ENCODE peak calls at places on chromosomes 5 and 9, in nine cellular contexts. L, P, N, Y, D, C, T, U and A are unnamed samples. For H3K9me3, the result is how much of the 10 kb centered on the place peaks cover.

GRCh38 chr5:81017320-81017719 is 57.2 kb downstream of the RASGRF2 start:
- DNase-seq in L (no peak), P (no peak), N (no peak), Y (no peak), D (no peak), C (no peak), T (no peak), U (no peak), A (no peak)

GRCh38 chr5:155057626-155058025 is 44.1 kb downstream of the KIF4B start:
- DNase-seq in L (no peak), P (no peak), N (no peak), Y (no peak), D (no peak), C (no peak), T (no peak), U (no peak), A (no peak)

GRCh38 chr5:74596930-74597329 is 43.6 kb downstream of the ENC1 start:
- DNase-seq in L (no peak), P (no peak), N (no peak), Y (no peak), D (no peak), C (no peak), T (no peak), U (no peak), A (no peak)

GRCh38 chr5:138469540-138470321 is 4.5 kb downstream of the EGR1 start:
- DNase-seq in L (no peak), P (no peak), N (peak), Y (no peak), D (no peak), C (no peak), T (peak), U (no peak), A (no peak)

GRCh38 chr9:92746567-92747458 is 17.8 kb downstream of the BICD2 start:
- DNase-seq in L (no peak), P (no peak), N (no peak), Y (no peak), D (no peak), C (no peak), T (peak), U (no peak), A (no peak)

GRCh38 chr5:145478651-145479050 is 356.5 kb downstream of the PRELID2 start:
- DNase-seq in L (no peak), P (no peak), N (no peak), Y (no peak), D (no peak), C (no peak), T (no peak), U (no peak), A (no peak)

GRCh38 chr5:14871084-14871572 is 450 bp downstream of the ANKH start:
- DNase-seq in L (peak), P (peak), N (peak), Y (peak), D (peak), C (no peak), T (peak), U (peak), A (no peak)

GRCh38 chr9:74951725-74952151 is 974 bp downstream of the C9orf40 start:
- DNase-seq in L (peak), P (peak), N (peak), Y (peak), D (peak), C (no peak), T (peak), U (peak), A (peak)

GRCh38 chr5:19179561-19179960 is 808.4 kb downstream of the CDH18 start:
- DNase-seq in L (no peak), P (no peak), N (no peak), Y (no peak), D (no peak), C (no peak), T (no peak), U (no peak), A (no peak)

GRCh38 chr9:94110821-94111252 is 26.6 kb downstream of the PTPDC1 start:
- DNase-seq in L (no peak), P (no peak), N (no peak), Y (no peak), D (no peak), C (no peak), T (no peak), U (no peak), A (no peak)

GRCh38 chr5:90558344-90559192 is at the start of gene ADGRV1:
- DNase-seq in L (no peak), P (no peak), N (peak), Y (peak), D (peak), C (no peak), T (peak), U (peak), A (no peak)

GRCh38 chr5:82100303-82101077 is 128.7 kb downstream of the ATG10 start:
- DNase-seq in L (no peak), P (no peak), N (no peak), Y (no peak), D (no peak), C (no peak), T (no peak), U (no peak), A (no peak)

GRCh38 chr5:43515678-43516048 is 715 bp upstream of the C5orf34 start:
- DNase-seq in L (no peak), P (no peak), N (no peak), Y (no peak), D (no peak), C (no peak), T (no peak), U (no peak), A (no peak)

GRCh38 chr5:55227738-55228430 is 769 bp upstream of the MCIDAS start:
- DNase-seq in L (no peak), P (no peak), N (no peak), Y (no peak), D (no peak), C (no peak), T (no peak), U (no peak), A (no peak)

GRCh38 chr9:88310310-88310980 is 77.8 kb upstream of the SPIN1 start:
- DNase-seq in L (no peak), P (no peak), N (peak), Y (no peak), D (no peak), C (no peak), T (no peak), U (no peak), A (no peak)

GRCh38 chr9:125652771-125653170 is 54.2 kb downstream of the MAPKAP1 start:
- DNase-seq in L (no peak), P (no peak), N (no peak), Y (no peak), D (no peak), C (no peak), T (no peak), U (no peak), A (no peak)

GRCh38 chr5:163408311-163408923 is 29.0 kb upstream of the CCNG1 start:
- DNase-seq in L (peak), P (peak), N (peak), Y (peak), D (peak), C (no peak), T (peak), U (no peak), A (no peak)

GRCh38 chr9:129494113-129494789 is 126.7 kb downstream of the C9orf50 start:
- DNase-seq in L (no peak), P (no peak), N (no peak), Y (peak), D (no peak), C (no peak), T (no peak), U (no peak), A (no peak)

GRCh38 chr9:129306318-129306973 is 128.4 kb upstream of the IER5L start:
- DNase-seq in L (peak), P (no peak), N (no peak), Y (no peak), D (no peak), C (no peak), T (no peak), U (peak), A (no peak)

GRCh38 chr9:99593621-99594020 is 228.1 kb upstream of the NR4A3 start:
- DNase-seq in L (no peak), P (no peak), N (no peak), Y (no peak), D (no peak), C (no peak), T (no peak), U (no peak), A (no peak)

GRCh38 chr5:163624466-163624865 is 119.0 kb downstream of the MAT2B start:
- DNase-seq in L (no peak), P (no peak), N (no peak), Y (no peak), D (no peak), C (no peak), T (no peak), U (no peak), A (no peak)

GRCh38 chr9:29806941-29807625 is 2233.8 kb upstream of the C9orf72 start:
- DNase-seq in L (no peak), P (no peak), N (no peak), Y (no peak), D (no peak), C (no peak), T (no peak), U (no peak), A (no peak)

GRCh38 chr5:143679777-143680176 is 132.2 kb upstream of the HMHB1 start:
- DNase-seq in L (no peak), P (no peak), N (no peak), Y (no peak), D (no peak), C (no peak), T (no peak), U (no peak), A (no peak)

GRCh38 chr5:1130218-1130946 is 18.5 kb upstream of the SLC12A7 start:
- DNase-seq in L (no peak), P (no peak), N (peak), Y (no peak), D (no peak), C (no peak), T (no peak), U (peak), A (no peak)

GRCh38 chr5:157366741-157367684 is 93.0 kb upstream of the NIPAL4 start:
- DNase-seq in L (peak), P (no peak), N (no peak), Y (no peak), D (no peak), C (peak), T (peak), U (no peak), A (no peak)

GRCh38 chr5:181243521-181244307 is at the start of gene RACK1:
- DNase-seq in L (peak), P (peak), N (peak), Y (peak), D (peak), C (peak), T (peak), U (peak), A (no peak)

GRCh38 chr9:137083418-137084004 is 3.3 kb upstream of the MAN1B1 start:
- DNase-seq in L (peak), P (no peak), N (peak), Y (no peak), D (no peak), C (peak), T (peak), U (no peak), A (no peak)

GRCh38 chr5:169626779-169627178 is 10.3 kb upstream of the DOCK2 start:
- DNase-seq in L (no peak), P (no peak), N (no peak), Y (no peak), D (no peak), C (no peak), T (peak), U (no peak), A (no peak)

GRCh38 chr5:77133061-77133758 is 46.1 kb upstream of the ZBED3 start:
- DNase-seq in L (peak), P (no peak), N (peak), Y (peak), D (peak), C (peak), T (peak), U (peak), A (peak)

GRCh38 chr5:129803403-129803802 is 55.5 kb downstream of the MINAR2 start:
- DNase-seq in L (no peak), P (no peak), N (no peak), Y (no peak), D (no peak), C (no peak), T (no peak), U (no peak), A (no peak)

GRCh38 chr5:136174021-136174659 is 18.8 kb downstream of the SMIM32 start:
- DNase-seq in L (no peak), P (no peak), N (no peak), Y (no peak), D (no peak), C (no peak), T (peak), U (no peak), A (no peak)

GRCh38 chr5:176608937-176609723 is 826 bp downstream of the GPRIN1 start:
- DNase-seq in L (no peak), P (no peak), N (no peak), Y (no peak), D (no peak), C (no peak), T (no peak), U (no peak), A (no peak)

GRCh38 chr5:152372875-152373274 is 32.2 kb downstream of the NMUR2 start:
- DNase-seq in L (no peak), P (no peak), N (no peak), Y (no peak), D (no peak), C (no peak), T (no peak), U (no peak), A (no peak)

GRCh38 chr9:3457171-3457570 is 68.6 kb downstream of the RFX3 start:
- DNase-seq in L (no peak), P (no peak), N (no peak), Y (no peak), D (no peak), C (no peak), T (no peak), U (no peak), A (no peak)

GRCh38 chr5:68172314-68172713 is 43.2 kb upstream of the PIK3R1 start:
- DNase-seq in L (no peak), P (no peak), N (no peak), Y (peak), D (peak), C (no peak), T (no peak), U (peak), A (no peak)

GRCh38 chr9:137204731-137205125 is 720 bp downstream of the TMEM203 start:
- DNase-seq in L (no peak), P (no peak), N (no peak), Y (no peak), D (no peak), C (no peak), T (no peak), U (no peak), A (no peak)

GRCh38 chr9:35180801-35181200 is 19.0 kb downstream of the UNC13B start:
- DNase-seq in L (no peak), P (no peak), N (no peak), Y (no peak), D (no peak), C (no peak), T (no peak), U (no peak), A (no peak)

GRCh38 chr9:35191105-35191504 is 29.3 kb downstream of the UNC13B start:
- DNase-seq in L (no peak), P (no peak), N (no peak), Y (no peak), D (no peak), C (no peak), T (no peak), U (no peak), A (no peak)

GRCh38 chr9:35186524-35186923 is 24.7 kb downstream of the UNC13B start:
- DNase-seq in L (no peak), P (no peak), N (peak), Y (no peak), D (no peak), C (no peak), T (no peak), U (no peak), A (no peak)
- H3K9me3 ChIP-seq in L (under half), P (under half), N (under half), Y (under half), D (under half), C (under half), T (under half), U (under half), A (under half)

GRCh38 chr9:97848237-97848581 is 4.8 kb upstream of the FOXE1 start:
- DNase-seq in L (no peak), P (no peak), N (no peak), Y (no peak), D (no peak), C (no peak), T (no peak), U (no peak), A (no peak)

GRCh38 chr9:97847474-97848236 is 5.4 kb upstream of the FOXE1 start:
- DNase-seq in L (no peak), P (no peak), N (no peak), Y (no peak), D (no peak), C (no peak), T (no peak), U (no peak), A (no peak)

GRCh38 chr9:97850746-97851449 is 2.1 kb upstream of the FOXE1 start:
- DNase-seq in L (no peak), P (no peak), N (no peak), Y (no peak), D (no peak), C (no peak), T (no peak), U (no peak), A (no peak)

GRCh38 chr9:97849980-97850379 is 3.0 kb upstream of the FOXE1 start:
- DNase-seq in L (no peak), P (no peak), N (no peak), Y (no peak), D (no peak), C (no peak), T (no peak), U (no peak), A (no peak)

GRCh38 chr9:97848582-97849237 is 4.3 kb upstream of the FOXE1 start:
- DNase-seq in L (peak), P (no peak), N (no peak), Y (no peak), D (peak), C (no peak), T (no peak), U (peak), A (no peak)
- H3K4me3 ChIP-seq in L (no peak), P (peak), N (no peak), Y (no peak), D (peak), C (peak), T (no peak), U (no peak), A (no peak)

GRCh38 chr5:32277782-32278181 is 35.0 kb downstream of the MTMR12 start:
- DNase-seq in L (no peak), P (no peak), N (no peak), Y (no peak), D (no peak), C (no peak), T (no peak), U (no peak), A (no peak)
- H3K9me3 ChIP-seq in L (under half), P (under half), N (under half), Y (under half), D (under half), C (under half), T (under half), U (under half), A (under half)

DNA sequence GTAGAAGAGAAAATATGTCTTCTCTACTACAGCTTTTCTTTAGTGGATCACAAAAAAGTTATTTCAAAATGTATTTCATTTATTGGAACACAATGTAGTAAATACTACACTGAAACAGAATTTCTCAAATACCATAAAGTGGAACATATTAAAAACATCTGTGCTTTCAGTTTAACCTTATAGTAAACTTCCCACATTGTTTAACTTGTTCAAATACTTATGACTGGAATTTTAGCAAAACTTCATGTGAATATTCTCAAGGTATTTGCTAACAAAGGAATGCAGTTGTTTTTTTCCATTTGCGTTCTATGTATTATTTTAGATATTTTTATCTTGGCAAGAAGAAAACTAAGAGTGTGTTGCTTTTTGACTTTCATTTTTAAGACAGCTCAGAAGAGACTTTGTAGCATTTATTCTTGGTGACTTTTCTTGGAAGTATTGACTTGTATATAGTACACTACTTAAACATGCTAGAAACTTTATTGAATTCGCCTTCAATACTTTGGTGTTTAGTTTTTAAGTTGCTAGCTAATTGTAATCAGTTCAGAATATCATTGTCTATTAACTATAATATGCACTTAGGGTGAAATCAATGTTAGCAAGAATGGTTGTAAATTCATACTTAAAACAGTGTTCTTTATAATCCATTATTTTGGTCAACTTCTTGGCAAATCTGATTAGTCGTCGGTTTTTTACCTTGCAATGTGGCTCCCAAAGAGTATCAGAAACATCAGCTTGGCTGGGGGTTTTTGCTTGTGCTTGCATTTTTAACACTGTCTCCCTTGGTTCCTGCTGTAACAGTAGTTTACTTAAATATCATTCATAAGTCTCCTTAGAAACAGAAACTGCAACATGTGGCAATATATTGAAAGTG is 5.0 kb upstream of the RHOBTB3 start:
- DNase-seq in L (no peak), P (no peak), N (no peak), Y (no peak), D (no peak), C (no peak), T (no peak), U (no peak), A (no peak)
- H3K4me3 ChIP-seq in L (no peak), P (no peak), N (no peak), Y (no peak), D (no peak), C (peak), T (no peak), U (no peak), A (no peak)

GRCh38 chr9:118276784-118277183 is 572.6 kb downstream of the TLR4 start:
- DNase-seq in L (no peak), P (no peak), N (no peak), Y (no peak), D (no peak), C (no peak), T (no peak), U (no peak), A (no peak)

GRCh38 chr9:118268046-118268445 is 563.8 kb downstream of the TLR4 start:
- DNase-seq in L (no peak), P (no peak), N (no peak), Y (no peak), D (no peak), C (no peak), T (no peak), U (no peak), A (no peak)

GRCh38 chr9:118271936-118272335 is 567.7 kb downstream of the TLR4 start:
- DNase-seq in L (no peak), P (no peak), N (no peak), Y (no peak), D (no peak), C (no peak), T (no peak), U (no peak), A (no peak)

DNA sequence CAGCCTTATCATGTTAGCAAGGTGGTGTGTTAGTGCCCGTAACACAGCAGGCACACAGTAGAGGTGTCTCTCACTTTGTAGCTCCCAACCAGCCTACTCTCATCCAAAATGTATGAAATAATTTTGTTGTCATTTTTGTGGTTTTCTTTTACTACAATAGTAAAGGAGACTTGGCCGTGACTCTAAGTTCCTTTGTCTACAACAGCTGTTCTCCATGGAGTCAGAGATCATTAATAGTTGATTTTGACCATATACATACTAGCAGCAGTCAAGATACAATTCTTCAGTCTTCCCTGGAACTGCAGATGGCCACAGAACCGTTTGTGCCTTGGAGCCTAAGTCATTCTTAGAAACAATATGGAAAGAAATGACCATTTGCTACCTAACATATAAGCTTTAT is 567.1 kb downstream of the TLR4 start:
- DNase-seq in L (no peak), P (no peak), N (no peak), Y (no peak), D (no peak), C (no peak), T (no peak), U (no peak), A (no peak)
- H3K9me3 ChIP-seq in L (under half), P (under half), N (under half), Y (under half), D (under half), C (under half), T (under half), U (under half), A (under half)